ENCODE peak calls at places on chromosomes 12 and 14, in six cellular contexts. One of them, this sample, is unnamed.
A peak's percentile ranks its signal among the peaks of the same experiment; 100 is the strongest.

GRCh38 chr14:81031488-81031887 is 76.1 kb downstream of the TSHR start:
- DNase-seq in AG04450: no peak
- DNase-seq in fibroblast of lung: no peak
- DNase-seq in ascending aorta: no peak
- DNase-seq in right cardiac atrium: no peak
- DNase-seq in heart right ventricle: no peak
- DNase-seq in this sample: no peak

GRCh38 chr12:68793975-68794652 is 13.9 kb upstream of the MDM2 start:
- DNase-seq in AG04450: no peak
- DNase-seq in fibroblast of lung: no peak
- DNase-seq in ascending aorta: no peak
- DNase-seq in right cardiac atrium: no peak
- DNase-seq in heart right ventricle: no peak
- DNase-seq in this sample: no peak

GRCh38 chr12:27870939-27871338 is 90.9 kb upstream of the MANSC4 start:
- DNase-seq in fibroblast of lung: peak; percentile 70
- DNase-seq in heart right ventricle: no peak
- DNase-seq in AG04450: peak; percentile 76
- DNase-seq in ascending aorta: no peak
- DNase-seq in right cardiac atrium: no peak
- DNase-seq in this sample: no peak

GRCh38 chr14:97584528-97584927 is 787.3 kb downstream of the VRK1 start:
- DNase-seq in heart right ventricle: no peak
- DNase-seq in ascending aorta: no peak
- DNase-seq in AG04450: no peak
- DNase-seq in right cardiac atrium: no peak
- DNase-seq in fibroblast of lung: no peak
- DNase-seq in this sample: no peak

GRCh38 chr12:117356048-117356447 is 5.4 kb downstream of the NOS1 start:
- DNase-seq in heart right ventricle: no peak
- DNase-seq in right cardiac atrium: no peak
- DNase-seq in AG04450: no peak
- DNase-seq in fibroblast of lung: no peak
- DNase-seq in ascending aorta: no peak
- DNase-seq in this sample: no peak

GRCh38 chr12:97752129-97752528 is 289.5 kb downstream of the RMST start:
- DNase-seq in fibroblast of lung: no peak
- DNase-seq in heart right ventricle: no peak
- DNase-seq in ascending aorta: no peak
- DNase-seq in right cardiac atrium: no peak
- DNase-seq in AG04450: no peak
- DNase-seq in this sample: no peak

GRCh38 chr14:105877645-105878044 is 351.3 kb downstream of the TMEM121 start:
- DNase-seq in right cardiac atrium: peak; percentile 28
- DNase-seq in AG04450: no peak
- DNase-seq in heart right ventricle: no peak
- DNase-seq in fibroblast of lung: no peak
- DNase-seq in ascending aorta: no peak
- DNase-seq in this sample: peak; percentile 5

GRCh38 chr12:12665194-12665593 is 30.8 kb downstream of the GPR19 start:
- DNase-seq in ascending aorta: no peak
- DNase-seq in fibroblast of lung: no peak
- DNase-seq in AG04450: no peak
- DNase-seq in right cardiac atrium: no peak
- DNase-seq in heart right ventricle: no peak
- DNase-seq in this sample: no peak

GRCh38 chr12:21523148-21523547 is 2.9 kb upstream of the SPX start:
- DNase-seq in right cardiac atrium: no peak
- DNase-seq in heart right ventricle: no peak
- DNase-seq in AG04450: no peak
- DNase-seq in fibroblast of lung: no peak
- DNase-seq in ascending aorta: no peak
- DNase-seq in this sample: no peak

GRCh38 chr14:21278632-21279031 is 1.3 kb upstream of the RPGRIP1 start:
- DNase-seq in ascending aorta: no peak
- DNase-seq in right cardiac atrium: no peak
- DNase-seq in fibroblast of lung: no peak
- DNase-seq in heart right ventricle: no peak
- DNase-seq in AG04450: no peak
- DNase-seq in this sample: no peak

GRCh38 chr14:106586098-106586704 is 1059.8 kb downstream of the TMEM121 start:
- DNase-seq in AG04450: no peak
- DNase-seq in right cardiac atrium: peak; percentile 59
- DNase-seq in fibroblast of lung: no peak
- DNase-seq in heart right ventricle: no peak
- DNase-seq in ascending aorta: no peak
- DNase-seq in this sample: no peak

GRCh38 chr12:76007640-76008039 is 23.9 kb downstream of the PHLDA1 start:
- DNase-seq in AG04450: no peak
- DNase-seq in heart right ventricle: no peak
- DNase-seq in ascending aorta: no peak
- DNase-seq in right cardiac atrium: no peak
- DNase-seq in fibroblast of lung: no peak
- DNase-seq in this sample: no peak

GRCh38 chr12:49008943-49009342 is 9.6 kb downstream of the PRKAG1 start:
- DNase-seq in heart right ventricle: no peak
- DNase-seq in AG04450: no peak
- DNase-seq in fibroblast of lung: no peak
- DNase-seq in right cardiac atrium: no peak
- DNase-seq in ascending aorta: no peak
- DNase-seq in this sample: no peak

GRCh38 chr12:88816201-88816600 is 235.9 kb upstream of the KITLG start:
- DNase-seq in fibroblast of lung: peak; percentile 1
- DNase-seq in AG04450: no peak
- DNase-seq in right cardiac atrium: no peak
- DNase-seq in heart right ventricle: no peak
- DNase-seq in ascending aorta: no peak
- DNase-seq in this sample: no peak

GRCh38 chr12:76226397-76226796 is 121.8 kb downstream of the BBS10 start:
- DNase-seq in AG04450: no peak
- DNase-seq in right cardiac atrium: no peak
- DNase-seq in fibroblast of lung: peak; percentile 87
- DNase-seq in ascending aorta: no peak
- DNase-seq in heart right ventricle: no peak
- DNase-seq in this sample: no peak

GRCh38 chr14:34361504-34362011 is 100.5 kb downstream of the SPTSSA start:
- DNase-seq in AG04450: no peak
- DNase-seq in ascending aorta: no peak
- DNase-seq in fibroblast of lung: peak; percentile 65
- DNase-seq in heart right ventricle: no peak
- DNase-seq in right cardiac atrium: no peak
- DNase-seq in this sample: no peak

GRCh38 chr12:43316506-43316905 is 235.5 kb downstream of the ADAMTS20 start:
- DNase-seq in ascending aorta: no peak
- DNase-seq in right cardiac atrium: no peak
- DNase-seq in heart right ventricle: no peak
- DNase-seq in fibroblast of lung: peak; percentile 20
- DNase-seq in AG04450: no peak
- DNase-seq in this sample: no peak

GRCh38 chr12:24045816-24046257 is 96.4 kb upstream of the SOX5 start:
- DNase-seq in AG04450: no peak
- DNase-seq in heart right ventricle: peak; percentile 6
- DNase-seq in fibroblast of lung: peak; percentile 69
- DNase-seq in right cardiac atrium: no peak
- DNase-seq in ascending aorta: peak; percentile 65
- DNase-seq in this sample: no peak

GRCh38 chr14:64209428-64210165 is 84.6 kb downstream of the ESR2 start:
- DNase-seq in AG04450: no peak
- DNase-seq in ascending aorta: peak; percentile 50
- DNase-seq in heart right ventricle: peak; percentile 54
- DNase-seq in fibroblast of lung: peak; percentile 90
- DNase-seq in right cardiac atrium: peak; percentile 87
- DNase-seq in this sample: peak; percentile 64

GRCh38 chr14:65776193-65776592 is 363.7 kb downstream of the FUT8 start:
- DNase-seq in right cardiac atrium: no peak
- DNase-seq in heart right ventricle: no peak
- DNase-seq in fibroblast of lung: peak; percentile 32
- DNase-seq in AG04450: no peak
- DNase-seq in ascending aorta: no peak
- DNase-seq in this sample: no peak

GRCh38 chr12:96155781-96156180 is 38.4 kb upstream of the ELK3 start:
- DNase-seq in heart right ventricle: no peak
- DNase-seq in fibroblast of lung: no peak
- DNase-seq in ascending aorta: no peak
- DNase-seq in right cardiac atrium: no peak
- DNase-seq in AG04450: no peak
- DNase-seq in this sample: no peak

GRCh38 chr12:21613931-21614330 is 9.3 kb upstream of the GYS2 start:
- DNase-seq in fibroblast of lung: peak; percentile 59
- DNase-seq in AG04450: no peak
- DNase-seq in right cardiac atrium: no peak
- DNase-seq in ascending aorta: no peak
- DNase-seq in heart right ventricle: no peak
- DNase-seq in this sample: no peak

GRCh38 chr12:39314547-39314946 is 128.4 kb downstream of the KIF21A start:
- DNase-seq in right cardiac atrium: no peak
- DNase-seq in heart right ventricle: no peak
- DNase-seq in fibroblast of lung: no peak
- DNase-seq in ascending aorta: no peak
- DNase-seq in AG04450: no peak
- DNase-seq in this sample: no peak

GRCh38 chr12:47394070-47394469 is 311.8 kb downstream of the RPAP3 start:
- DNase-seq in heart right ventricle: no peak
- DNase-seq in fibroblast of lung: no peak
- DNase-seq in ascending aorta: no peak
- DNase-seq in AG04450: no peak
- DNase-seq in right cardiac atrium: no peak
- DNase-seq in this sample: no peak

GRCh38 chr12:49347307-49348237 is 884 bp downstream of the DNAJC22 start:
- DNase-seq in fibroblast of lung: peak; percentile 89
- DNase-seq in AG04450: peak; percentile 77
- DNase-seq in heart right ventricle: peak; percentile 77
- DNase-seq in right cardiac atrium: peak; percentile 94
- DNase-seq in ascending aorta: peak; percentile 78
- DNase-seq in this sample: peak; percentile 69

GRCh38 chr12:114667669-114668150 is 16.3 kb downstream of the TBX3 start:
- DNase-seq in ascending aorta: no peak
- DNase-seq in heart right ventricle: no peak
- DNase-seq in fibroblast of lung: no peak
- DNase-seq in AG04450: no peak
- DNase-seq in right cardiac atrium: no peak
- DNase-seq in this sample: no peak

GRCh38 chr12:114668905-114669304 is 15.1 kb downstream of the TBX3 start:
- DNase-seq in fibroblast of lung: no peak
- DNase-seq in AG04450: no peak
- DNase-seq in ascending aorta: no peak
- DNase-seq in heart right ventricle: no peak
- DNase-seq in right cardiac atrium: no peak
- DNase-seq in this sample: no peak

GRCh38 chr12:114666746-114667668 is 17.0 kb downstream of the TBX3 start:
- DNase-seq in heart right ventricle: no peak
- DNase-seq in fibroblast of lung: no peak
- DNase-seq in right cardiac atrium: peak; percentile 56
- DNase-seq in ascending aorta: no peak
- DNase-seq in AG04450: no peak
- DNase-seq in this sample: no peak

GRCh38 chr12:114669501-114670256 is 14.3 kb downstream of the TBX3 start:
- DNase-seq in ascending aorta: no peak
- DNase-seq in heart right ventricle: no peak
- DNase-seq in right cardiac atrium: no peak
- DNase-seq in AG04450: no peak
- DNase-seq in fibroblast of lung: peak; percentile 87
- DNase-seq in this sample: no peak

DNA sequence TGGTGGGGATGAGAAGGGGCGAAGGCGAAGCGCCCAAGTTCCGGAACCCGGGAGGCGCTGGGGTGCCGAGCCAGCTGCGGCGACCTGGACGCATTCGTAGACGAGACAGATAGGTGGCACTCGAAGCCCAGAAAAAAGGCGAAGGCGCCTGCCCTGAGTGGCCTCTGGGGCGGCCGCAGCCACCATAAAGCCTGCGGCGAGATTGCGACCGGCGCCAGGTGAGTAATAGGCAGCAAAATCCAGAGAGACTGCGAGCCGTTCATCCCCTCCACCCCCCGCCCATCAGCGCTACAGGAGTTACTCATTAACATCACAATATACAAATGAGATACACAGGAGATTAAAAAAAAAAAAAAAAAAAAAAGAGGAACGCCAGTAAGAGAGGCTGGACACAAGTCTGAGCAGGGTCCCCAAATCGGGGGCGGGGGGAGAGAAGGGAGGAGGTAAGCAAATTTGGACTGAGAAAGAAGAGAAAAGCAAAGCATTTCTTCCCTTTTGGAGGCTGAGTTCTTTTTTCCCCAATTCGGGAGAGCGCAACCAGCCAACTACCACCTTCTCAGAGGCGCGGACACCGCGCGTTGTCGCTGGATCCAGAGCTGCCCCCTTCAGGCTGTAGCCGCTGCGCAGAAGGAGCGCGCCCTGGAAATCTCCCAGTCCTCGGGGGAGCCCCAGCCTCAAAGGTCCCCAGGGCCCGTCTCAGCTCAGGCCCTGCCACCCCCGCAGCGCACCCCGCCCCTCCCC is 15.7 kb downstream of the TBX3 start:
- DNase-seq in AG04450: no peak
- DNase-seq in heart right ventricle: peak; percentile 78
- DNase-seq in right cardiac atrium: peak; percentile 86
- DNase-seq in fibroblast of lung: peak; percentile 84
- DNase-seq in ascending aorta: peak; percentile 78
- DNase-seq in this sample: peak; percentile 73
- H3K4me3 ChIP-seq in AG04450: peak overlapping the region; percentile 59
- H3K4me3 ChIP-seq in heart right ventricle: peak overlapping the region; percentile 33
- H3K4me3 ChIP-seq in right cardiac atrium: peak overlapping the region; percentile 64
- H3K4me3 ChIP-seq in fibroblast of lung: peak overlapping the region; percentile 89
- H3K4me3 ChIP-seq in ascending aorta: peak overlapping the region; percentile 57
- H3K4me3 ChIP-seq in this sample: peak overlapping the region; percentile 68

GRCh38 chr12:108635997-108636808 is 2.5 kb upstream of the SELPLG start:
- DNase-seq in AG04450: no peak
- DNase-seq in heart right ventricle: no peak
- DNase-seq in ascending aorta: no peak
- DNase-seq in right cardiac atrium: no peak
- DNase-seq in fibroblast of lung: no peak
- DNase-seq in this sample: no peak
- H3K4me3 ChIP-seq in AG04450: no peak overlapping the region
- H3K4me3 ChIP-seq in heart right ventricle: no peak overlapping the region
- H3K4me3 ChIP-seq in ascending aorta: no peak overlapping the region
- H3K4me3 ChIP-seq in right cardiac atrium: no peak overlapping the region
- H3K4me3 ChIP-seq in fibroblast of lung: no peak overlapping the region
- H3K4me3 ChIP-seq in this sample: no peak overlapping the region

GRCh38 chr14:75578099-75578785 is at the start of gene FLVCR2:
- DNase-seq in right cardiac atrium: peak; percentile 94
- DNase-seq in AG04450: no peak
- DNase-seq in heart right ventricle: peak; percentile 80
- DNase-seq in fibroblast of lung: peak; percentile 84
- DNase-seq in ascending aorta: peak; percentile 86
- DNase-seq in this sample: peak; percentile 86
- H3K4me3 ChIP-seq in right cardiac atrium: peak within 1 kb of the TSS; percentile 53
- H3K4me3 ChIP-seq in AG04450: peak within 1 kb of the TSS; percentile 66
- H3K4me3 ChIP-seq in heart right ventricle: peak within 1 kb of the TSS; percentile 44
- H3K4me3 ChIP-seq in fibroblast of lung: peak within 1 kb of the TSS; percentile 76
- H3K4me3 ChIP-seq in ascending aorta: peak within 1 kb of the TSS; percentile 74
- H3K4me3 ChIP-seq in this sample: peak within 1 kb of the TSS; percentile 73

GRCh38 chr12:121575952-121576615 is 4.7 kb downstream of the KDM2B start:
- DNase-seq in ascending aorta: no peak
- DNase-seq in right cardiac atrium: no peak
- DNase-seq in heart right ventricle: no peak
- DNase-seq in AG04450: no peak
- DNase-seq in fibroblast of lung: no peak
- DNase-seq in this sample: no peak
- H3K4me3 ChIP-seq in ascending aorta: no peak overlapping the region
- H3K4me3 ChIP-seq in right cardiac atrium: no peak overlapping the region
- H3K4me3 ChIP-seq in heart right ventricle: no peak overlapping the region
- H3K4me3 ChIP-seq in AG04450: no peak overlapping the region
- H3K4me3 ChIP-seq in fibroblast of lung: peak overlapping the region; percentile 67
- H3K4me3 ChIP-seq in this sample: no peak overlapping the region

This sample was measured in left ventricle myocardium inferior.